ENCODE peak calls at places on chromosomes 7 and 10, in six cellular contexts. J is heart right ventricle, X is cardiac fibroblast, T is WERI-Rb-1, V is GM13976, Q is Calu3. C is an unnamed sample.

GRCh38 chr10:113023017-113023416 is 73.0 kb downstream of the TCF7L2 start:
- DNase-seq in J (no peak), X (no peak), T (no peak), V (no peak), Q (no peak), C (no peak)

GRCh38 chr7:107180378-107180777 is 11.6 kb downstream of the HBP1 start:
- DNase-seq in J (no peak), X (peak; percentile 93), T (no peak), V (no peak), Q (peak; percentile 12), C (peak; percentile 91)

GRCh38 chr10:94546058-94546595 is 539 bp downstream of the HELLS start:
- DNase-seq in J (no peak), X (peak; percentile 14), T (peak; percentile 16), V (peak; percentile 32), Q (no peak), C (peak; percentile 27)

GRCh38 chr7:155604504-155604997 is 39.9 kb upstream of the RBM33 start:
- DNase-seq in J (no peak), X (no peak), T (no peak), V (no peak), Q (no peak), C (no peak)

GRCh38 chr7:87570178-87570577 is 30.5 kb downstream of the ABCB1 start:
- DNase-seq in J (no peak), X (peak; percentile 1), T (no peak), V (no peak), Q (no peak), C (no peak)

GRCh38 chr10:59970396-59971368 is 64.3 kb upstream of the CCDC6 start:
- DNase-seq in J (no peak), X (no peak), T (no peak), V (peak; percentile 44), Q (no peak), C (no peak)

GRCh38 chr7:158957507-158957900 is 101.1 kb downstream of the DYNC2I1 start:
- DNase-seq in J (no peak), X (no peak), T (peak; percentile 79), V (no peak), Q (no peak), C (no peak)

GRCh38 chr7:139731802-139732470 is 45.9 kb downstream of the HIPK2 start:
- DNase-seq in J (peak; percentile 76), X (peak; percentile 97), T (no peak), V (no peak), Q (peak; percentile 87), C (peak; percentile 91)

GRCh38 chr7:22389892-22390291 is 32.9 kb upstream of the RAPGEF5 start:
- DNase-seq in J (no peak), X (no peak), T (no peak), V (no peak), Q (no peak), C (no peak)

GRCh38 chr10:73358331-73359279 is at the start of gene CFAP70:
- DNase-seq in J (peak; percentile 90), X (peak; percentile 97), T (peak; percentile 95), V (peak; percentile 94), Q (peak; percentile 96), C (peak; percentile 98)

GRCh38 chr7:80895056-80895455 is 23.8 kb downstream of the SEMA3C start:
- DNase-seq in J (no peak), X (no peak), T (no peak), V (no peak), Q (no peak), C (no peak)

GRCh38 chr7:18900801-18901200 is 216.6 kb downstream of the TWIST1 start:
- DNase-seq in J (no peak), X (peak; percentile 39), T (no peak), V (no peak), Q (no peak), C (peak; percentile 91)

GRCh38 chr7:126780993-126781392 is 471.7 kb downstream of the GRM8 start:
- DNase-seq in J (no peak), X (no peak), T (no peak), V (no peak), Q (no peak), C (no peak)

GRCh38 chr10:101843032-101843991 is at the start of gene KCNIP2:
- DNase-seq in J (peak; percentile 67), X (peak; percentile 8), T (peak; percentile 86), V (peak; percentile 89), Q (peak; percentile 14), C (no peak)

GRCh38 chr7:22093003-22093402 is 147.3 kb upstream of the CDCA7L start:
- DNase-seq in J (no peak), X (peak; percentile 41), T (no peak), V (no peak), Q (no peak), C (peak; percentile 86)

GRCh38 chr7:22204312-22204711 is 152.6 kb downstream of the RAPGEF5 start:
- DNase-seq in J (no peak), X (no peak), T (no peak), V (no peak), Q (no peak), C (no peak)

GRCh38 chr7:4706384-4707032 is 24.4 kb downstream of the FOXK1 start:
- DNase-seq in J (no peak), X (peak; percentile 13), T (no peak), V (no peak), Q (no peak), C (no peak)

GRCh38 chr10:132449051-132449825 is 52.2 kb downstream of the PWWP2B start:
- DNase-seq in J (peak; percentile 46), X (no peak), T (no peak), V (no peak), Q (no peak), C (peak; percentile 16)

GRCh38 chr10:130812381-130813148 is 499.0 kb downstream of the TCERG1L start:
- DNase-seq in J (no peak), X (no peak), T (no peak), V (no peak), Q (no peak), C (no peak)

GRCh38 chr10:58892039-58892665 is 284.3 kb upstream of the PHYHIPL start:
- DNase-seq in J (no peak), X (peak; percentile 39), T (no peak), V (no peak), Q (no peak), C (peak; percentile 52)

GRCh38 chr10:16893664-16894063 is 76.4 kb upstream of the RSU1 start:
- DNase-seq in J (no peak), X (no peak), T (no peak), V (no peak), Q (no peak), C (no peak)

GRCh38 chr10:27752673-27753237 is 7.1 kb upstream of the MKX start:
- DNase-seq in J (no peak), X (no peak), T (no peak), V (no peak), Q (no peak), C (no peak)

GRCh38 chr7:147029935-147030334 is 913.3 kb downstream of the CNTNAP2 start:
- DNase-seq in J (no peak), X (no peak), T (no peak), V (no peak), Q (no peak), C (no peak)

GRCh38 chr10:14543904-14544210 is 213.1 kb upstream of the FRMD4A start:
- DNase-seq in J (no peak), X (no peak), T (no peak), V (no peak), Q (no peak), C (no peak)

GRCh38 chr10:14541379-14541778 is 210.7 kb upstream of the FRMD4A start:
- DNase-seq in J (no peak), X (no peak), T (no peak), V (no peak), Q (no peak), C (no peak)

GRCh38 chr10:14545827-14546226 is 215.1 kb upstream of the FRMD4A start:
- DNase-seq in J (no peak), X (peak; percentile 52), T (no peak), V (no peak), Q (no peak), C (peak; percentile 63)

GRCh38 chr10:14540611-14541010 is 209.9 kb upstream of the FRMD4A start:
- DNase-seq in J (no peak), X (no peak), T (no peak), V (no peak), Q (no peak), C (no peak)

GRCh38 chr10:14543048-14543903 is 212.6 kb upstream of the FRMD4A start:
- DNase-seq in J (no peak), X (peak; percentile 23), T (no peak), V (no peak), Q (no peak), C (peak; percentile 82)
- TF ChIP-seq CTCF in J (peak; percentile 33), X (peak; percentile 18), T (no peak), V (no peak), Q (no peak), C (peak; percentile 61)

GRCh38 chr10:124827474-124827873 is 25.9 kb downstream of the ABRAXAS2 start:
- DNase-seq in J (no peak), X (peak; percentile 46), T (no peak), V (no peak), Q (peak; percentile 4), C (peak; percentile 66)
- TF ChIP-seq CTCF in J (peak; percentile 57), X (peak; percentile 41), T (peak; percentile 8), V (no peak), Q (peak; percentile 5), C (peak; percentile 53)

GRCh38 chr10:29471483-29471859 is 163.3 kb downstream of the SVIL start:
- DNase-seq in J (no peak), X (peak; percentile 73), T (no peak), V (no peak), Q (no peak), C (peak; percentile 83)

GRCh38 chr10:29472268-29473086 is 162.3 kb downstream of the SVIL start:
- DNase-seq in J (no peak), X (no peak), T (no peak), V (no peak), Q (no peak), C (no peak)

GRCh38 chr10:29469481-29470354 is 165.1 kb downstream of the SVIL start:
- DNase-seq in J (no peak), X (no peak), T (no peak), V (no peak), Q (no peak), C (no peak)

GRCh38 chr10:29470843-29471482 is 163.8 kb downstream of the SVIL start:
- DNase-seq in J (no peak), X (no peak), T (no peak), V (no peak), Q (no peak), C (no peak)

DNA sequence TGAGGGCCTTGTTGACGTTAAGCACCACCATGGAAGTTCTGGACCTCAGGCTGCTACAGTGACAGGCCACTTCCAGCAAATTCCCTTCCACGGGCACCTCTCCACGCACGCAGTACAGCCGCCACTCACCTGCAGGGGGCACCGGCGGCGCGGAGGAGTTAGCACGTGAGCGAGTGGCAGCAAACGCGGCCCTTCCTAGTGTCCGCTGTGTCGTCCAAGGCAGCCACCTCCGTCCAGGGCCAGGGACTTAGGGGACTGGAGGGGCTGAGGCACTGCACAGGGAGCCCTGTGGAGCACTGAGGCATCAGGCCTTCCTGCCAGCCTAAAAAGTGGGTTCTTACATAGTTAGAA is 164.4 kb downstream of the SVIL start:
- DNase-seq in J (peak; percentile 42), X (no peak), T (peak; percentile 63), V (no peak), Q (no peak), C (no peak)
- TF ChIP-seq CTCF in J (peak; percentile 38), X (peak; percentile 32), T (peak; percentile 74), V (no peak), Q (peak; percentile 39), C (peak; percentile 27)

DNA sequence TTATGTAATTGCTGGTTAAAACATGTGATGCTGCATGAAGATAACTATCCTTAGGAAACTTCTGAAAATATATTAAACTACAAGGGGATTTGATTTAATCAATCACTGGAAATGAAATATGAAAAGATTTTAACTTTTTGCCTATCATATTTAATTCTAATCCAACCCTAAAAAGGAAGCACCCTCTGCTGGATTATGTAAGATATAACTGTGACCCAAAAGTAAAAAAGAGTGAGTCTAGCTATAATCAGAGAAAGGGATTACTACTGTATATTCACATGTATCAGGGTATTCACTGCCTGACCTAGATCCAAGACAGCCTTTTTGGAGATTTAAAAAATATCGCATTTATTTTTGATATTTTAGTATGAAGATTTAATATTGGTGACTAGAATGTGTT is 295.5 kb downstream of the MDFIC start:
- DNase-seq in J (no peak), X (peak; percentile 38), T (no peak), V (peak; percentile 1), Q (no peak), C (peak; percentile 32)
- TF ChIP-seq CTCF in J (peak; percentile 50), X (peak; percentile 32), T (no peak), V (peak; percentile 21), Q (no peak), C (peak; percentile 38)